ENCODE peak calls at places on chromosomes 6 and 20, in eight cellular contexts. A is SW480; C is hippocampal formation; Z is GM03348; E is stimulated activated CD4-positive, alpha-beta T cell treated with anti-CD3 and anti-CD28 coated beads, Interleukin-12 subunit alpha, Interleukin-12 subunit beta, amount 100 ng/mL, for 48 hours; N is activated naive CD4-positive, alpha-beta T cell treated with Interleukin-2 at 50 U/mL for 16 hours; Y is left cardiac atrium; J is T1000. V is an unnamed sample.

GRCh38 chr6:138493413-138493812 is 5.9 kb downstream of the NHSL1 start:
- DNase-seq in A (no peak), C (no peak), Z (peak; percentile 30), E (no peak), N (no peak), Y (no peak), J (no peak), V (no peak)

GRCh38 chr6:111210074-111210729 is 122.9 kb downstream of the SLC16A10 start:
- DNase-seq in A (peak; percentile 62), C (peak; percentile 63), Z (peak; percentile 78), E (no peak), N (no peak), Y (no peak), J (no peak), V (peak; percentile 52)

GRCh38 chr20:41499961-41500725 is 118.0 kb downstream of the CHD6 start:
- DNase-seq in A (no peak), C (no peak), Z (peak; percentile 53), E (no peak), N (no peak), Y (no peak), J (no peak), V (no peak)

GRCh38 chr6:55023231-55023630 is 151.1 kb upstream of the HCRTR2 start:
- DNase-seq in A (no peak), C (no peak), Z (no peak), E (no peak), N (no peak), Y (no peak), J (no peak), V (no peak)

GRCh38 chr20:58555078-58555765 is 40.0 kb upstream of the APCDD1L start:
- DNase-seq in A (peak; percentile 29), C (no peak), Z (peak; percentile 87), E (no peak), N (no peak), Y (no peak), J (no peak), V (peak; percentile 77)

GRCh38 chr6:5205877-5206840 is 54.6 kb downstream of the LYRM4 start:
- DNase-seq in A (no peak), C (peak; percentile 96), Z (peak; percentile 72), E (no peak), N (no peak), Y (peak; percentile 76), J (no peak), V (peak; percentile 42)

GRCh38 chr6:111201764-111202163 is 114.5 kb downstream of the SLC16A10 start:
- DNase-seq in A (no peak), C (no peak), Z (no peak), E (no peak), N (no peak), Y (no peak), J (no peak), V (no peak)

GRCh38 chr20:13089950-13090469 is 81.2 kb downstream of the SPTLC3 start:
- DNase-seq in A (no peak), C (no peak), Z (no peak), E (no peak), N (no peak), Y (no peak), J (no peak), V (no peak)

GRCh38 chr6:28410767-28411166 is 11.2 kb upstream of the ZSCAN12 start:
- DNase-seq in A (no peak), C (no peak), Z (no peak), E (no peak), N (no peak), Y (no peak), J (no peak), V (no peak)

GRCh38 chr20:25173321-25173720 is 22.2 kb upstream of the ENTPD6 start:
- DNase-seq in A (no peak), C (no peak), Z (no peak), E (no peak), N (no peak), Y (no peak), J (no peak), V (no peak)

GRCh38 chr6:43113431-43114260 is 37.5 kb downstream of the PTK7 start:
- DNase-seq in A (peak; percentile 67), C (no peak), Z (no peak), E (no peak), N (no peak), Y (no peak), J (no peak), V (no peak)

GRCh38 chr20:57281900-57282299 is 15.5 kb upstream of the BMP7 start:
- DNase-seq in A (no peak), C (no peak), Z (no peak), E (no peak), N (no peak), Y (no peak), J (no peak), V (no peak)

GRCh38 chr6:149093643-149094042 is 223.9 kb upstream of the TAB2 start:
- DNase-seq in A (no peak), C (no peak), Z (peak; percentile 42), E (no peak), N (no peak), Y (no peak), J (no peak), V (peak; percentile 29)

GRCh38 chr6:169592558-169592957 is 109.3 kb downstream of the WDR27 start:
- DNase-seq in A (no peak), C (no peak), Z (peak; percentile 50), E (no peak), N (no peak), Y (no peak), J (no peak), V (peak; percentile 27)

GRCh38 chr6:62283828-62284411 is 2.1 kb downstream of the KHDRBS2 start:
- DNase-seq in A (peak; percentile 1), C (peak; percentile 73), Z (peak; percentile 10), E (no peak), N (no peak), Y (no peak), J (peak; percentile 8), V (no peak)

GRCh38 chr6:138085839-138086222 is 21.4 kb downstream of the PERP start:
- DNase-seq in A (no peak), C (no peak), Z (no peak), E (no peak), N (no peak), Y (no peak), J (no peak), V (no peak)

GRCh38 chr6:29826271-29826670 is 1.4 kb upstream of the HLA-G start:
- DNase-seq in A (peak; percentile 17), C (no peak), Z (no peak), E (no peak), N (no peak), Y (no peak), J (no peak), V (no peak)

GRCh38 chr6:38492031-38492430 is 147.7 kb downstream of the BTBD9 start:
- DNase-seq in A (no peak), C (no peak), Z (no peak), E (no peak), N (no peak), Y (no peak), J (no peak), V (no peak)

V was measured in AG08396.